ENCODE peak calls at places on chromosomes 12 and 14, in nine cellular contexts. One of them, this sample, is unnamed. For H3K36me3, the result is how much of the 10 kb centered on the place peaks cover.

GRCh38 chr12:5499566-5500325 is 67.8 kb downstream of the NTF3 start:
- DNase-seq in body of pancreas: no peak
- DNase-seq in CD8-positive, alpha-beta memory T cell: no peak
- DNase-seq in gastrocnemius medialis: no peak
- DNase-seq in vagina: no peak
- DNase-seq in Peyer's patch: peak
- DNase-seq in MM.1S: no peak
- DNase-seq in colonic mucosa: peak
- DNase-seq in cardiac muscle cell: no peak
- DNase-seq in this sample: peak

GRCh38 chr12:9041321-9041720 is 52.0 kb downstream of the KLRG1 start:
- DNase-seq in vagina: no peak
- DNase-seq in Peyer's patch: no peak
- DNase-seq in colonic mucosa: no peak
- DNase-seq in body of pancreas: no peak
- DNase-seq in gastrocnemius medialis: peak
- DNase-seq in cardiac muscle cell: no peak
- DNase-seq in CD8-positive, alpha-beta memory T cell: no peak
- DNase-seq in MM.1S: no peak
- DNase-seq in this sample: no peak

GRCh38 chr12:49345048-49345839 is 1.4 kb upstream of the DNAJC22 start:
- DNase-seq in cardiac muscle cell: peak
- DNase-seq in colonic mucosa: no peak
- DNase-seq in vagina: no peak
- DNase-seq in gastrocnemius medialis: no peak
- DNase-seq in Peyer's patch: no peak
- DNase-seq in body of pancreas: peak
- DNase-seq in MM.1S: no peak
- DNase-seq in CD8-positive, alpha-beta memory T cell: no peak
- DNase-seq in this sample: no peak

GRCh38 chr12:32302218-32302826 is 97.0 kb upstream of the FGD4 start:
- DNase-seq in cardiac muscle cell: peak
- DNase-seq in body of pancreas: no peak
- DNase-seq in gastrocnemius medialis: no peak
- DNase-seq in MM.1S: peak
- DNase-seq in Peyer's patch: peak
- DNase-seq in colonic mucosa: no peak
- DNase-seq in CD8-positive, alpha-beta memory T cell: peak
- DNase-seq in vagina: no peak
- DNase-seq in this sample: no peak

GRCh38 chr12:128675576-128675975 is 148.2 kb downstream of the SLC15A4 start:
- DNase-seq in gastrocnemius medialis: no peak
- DNase-seq in cardiac muscle cell: no peak
- DNase-seq in colonic mucosa: no peak
- DNase-seq in MM.1S: no peak
- DNase-seq in CD8-positive, alpha-beta memory T cell: no peak
- DNase-seq in Peyer's patch: no peak
- DNase-seq in body of pancreas: no peak
- DNase-seq in vagina: no peak
- DNase-seq in this sample: no peak

GRCh38 chr12:15684896-15685658 is 104.1 kb downstream of the EPS8 start:
- DNase-seq in vagina: no peak
- DNase-seq in body of pancreas: no peak
- DNase-seq in gastrocnemius medialis: no peak
- DNase-seq in colonic mucosa: no peak
- DNase-seq in cardiac muscle cell: no peak
- DNase-seq in MM.1S: no peak
- DNase-seq in Peyer's patch: no peak
- DNase-seq in CD8-positive, alpha-beta memory T cell: no peak
- DNase-seq in this sample: no peak

GRCh38 chr12:96399919-96400630 is at the start of gene CDK17:
- DNase-seq in cardiac muscle cell: peak
- DNase-seq in vagina: no peak
- DNase-seq in Peyer's patch: peak
- DNase-seq in MM.1S: peak
- DNase-seq in CD8-positive, alpha-beta memory T cell: peak
- DNase-seq in body of pancreas: peak
- DNase-seq in gastrocnemius medialis: peak
- DNase-seq in colonic mucosa: peak
- DNase-seq in this sample: peak

GRCh38 chr14:44941591-44941990 is 20.2 kb downstream of the KLHL28 start:
- DNase-seq in MM.1S: no peak
- DNase-seq in gastrocnemius medialis: no peak
- DNase-seq in CD8-positive, alpha-beta memory T cell: no peak
- DNase-seq in colonic mucosa: no peak
- DNase-seq in vagina: no peak
- DNase-seq in cardiac muscle cell: no peak
- DNase-seq in body of pancreas: no peak
- DNase-seq in Peyer's patch: no peak
- DNase-seq in this sample: no peak

GRCh38 chr12:114045333-114045732 is 79.2 kb upstream of the RBM19 start:
- DNase-seq in Peyer's patch: no peak
- DNase-seq in MM.1S: no peak
- DNase-seq in vagina: no peak
- DNase-seq in CD8-positive, alpha-beta memory T cell: no peak
- DNase-seq in gastrocnemius medialis: no peak
- DNase-seq in body of pancreas: no peak
- DNase-seq in colonic mucosa: no peak
- DNase-seq in cardiac muscle cell: no peak
- DNase-seq in this sample: no peak

GRCh38 chr12:109764776-109765492 is 51.3 kb downstream of the FAM222A start:
- DNase-seq in CD8-positive, alpha-beta memory T cell: no peak
- DNase-seq in cardiac muscle cell: no peak
- DNase-seq in Peyer's patch: peak
- DNase-seq in colonic mucosa: no peak
- DNase-seq in MM.1S: no peak
- DNase-seq in gastrocnemius medialis: no peak
- DNase-seq in body of pancreas: peak
- DNase-seq in vagina: peak
- DNase-seq in this sample: peak

GRCh38 chr12:92337128-92337527 is 191.5 kb upstream of the BTG1 start:
- DNase-seq in cardiac muscle cell: no peak
- DNase-seq in MM.1S: no peak
- DNase-seq in vagina: no peak
- DNase-seq in gastrocnemius medialis: no peak
- DNase-seq in colonic mucosa: no peak
- DNase-seq in Peyer's patch: no peak
- DNase-seq in CD8-positive, alpha-beta memory T cell: no peak
- DNase-seq in body of pancreas: no peak
- DNase-seq in this sample: no peak

GRCh38 chr12:111730420-111730819 is 36.3 kb upstream of the ALDH2 start:
- DNase-seq in cardiac muscle cell: no peak
- DNase-seq in body of pancreas: no peak
- DNase-seq in Peyer's patch: no peak
- DNase-seq in colonic mucosa: no peak
- DNase-seq in CD8-positive, alpha-beta memory T cell: no peak
- DNase-seq in vagina: no peak
- DNase-seq in gastrocnemius medialis: no peak
- DNase-seq in MM.1S: no peak
- DNase-seq in this sample: no peak

GRCh38 chr12:65894624-65895023 is 70.3 kb downstream of the HMGA2 start:
- DNase-seq in CD8-positive, alpha-beta memory T cell: no peak
- DNase-seq in Peyer's patch: no peak
- DNase-seq in gastrocnemius medialis: no peak
- DNase-seq in cardiac muscle cell: no peak
- DNase-seq in colonic mucosa: no peak
- DNase-seq in vagina: no peak
- DNase-seq in body of pancreas: no peak
- DNase-seq in MM.1S: no peak
- DNase-seq in this sample: no peak

GRCh38 chr12:6376079-6376941 is 947 bp upstream of the SCNN1A start:
- DNase-seq in CD8-positive, alpha-beta memory T cell: no peak
- DNase-seq in cardiac muscle cell: peak
- DNase-seq in Peyer's patch: peak
- DNase-seq in colonic mucosa: peak
- DNase-seq in vagina: no peak
- DNase-seq in MM.1S: no peak
- DNase-seq in gastrocnemius medialis: no peak
- DNase-seq in body of pancreas: peak
- DNase-seq in this sample: no peak

GRCh38 chr12:68367903-68368302 is 35.7 kb upstream of the MDM1 start:
- DNase-seq in Peyer's patch: no peak
- DNase-seq in CD8-positive, alpha-beta memory T cell: peak
- DNase-seq in MM.1S: no peak
- DNase-seq in gastrocnemius medialis: no peak
- DNase-seq in vagina: no peak
- DNase-seq in cardiac muscle cell: no peak
- DNase-seq in body of pancreas: no peak
- DNase-seq in colonic mucosa: no peak
- DNase-seq in this sample: no peak

GRCh38 chr14:58239259-58240210 is 5.1 kb upstream of the PSMA3 start:
- DNase-seq in body of pancreas: peak
- DNase-seq in cardiac muscle cell: peak
- DNase-seq in colonic mucosa: peak
- DNase-seq in MM.1S: peak
- DNase-seq in vagina: no peak
- DNase-seq in CD8-positive, alpha-beta memory T cell: peak
- DNase-seq in Peyer's patch: peak
- DNase-seq in gastrocnemius medialis: peak
- DNase-seq in this sample: peak

GRCh38 chr12:98743362-98743953 is 98.4 kb downstream of the APAF1 start:
- DNase-seq in gastrocnemius medialis: no peak
- DNase-seq in colonic mucosa: no peak
- DNase-seq in vagina: no peak
- DNase-seq in MM.1S: no peak
- DNase-seq in Peyer's patch: no peak
- DNase-seq in CD8-positive, alpha-beta memory T cell: no peak
- DNase-seq in body of pancreas: peak
- DNase-seq in cardiac muscle cell: peak
- DNase-seq in this sample: no peak

GRCh38 chr12:122726056-122726558 is 4.5 kb downstream of the HCAR1 start:
- DNase-seq in vagina: no peak
- DNase-seq in Peyer's patch: peak
- DNase-seq in gastrocnemius medialis: no peak
- DNase-seq in cardiac muscle cell: no peak
- DNase-seq in colonic mucosa: no peak
- DNase-seq in MM.1S: no peak
- DNase-seq in CD8-positive, alpha-beta memory T cell: no peak
- DNase-seq in body of pancreas: no peak
- DNase-seq in this sample: no peak

GRCh38 chr14:99752486-99753121 is 40.6 kb upstream of the EML1 start:
- DNase-seq in cardiac muscle cell: no peak
- DNase-seq in gastrocnemius medialis: no peak
- DNase-seq in Peyer's patch: no peak
- DNase-seq in body of pancreas: no peak
- DNase-seq in CD8-positive, alpha-beta memory T cell: no peak
- DNase-seq in colonic mucosa: no peak
- DNase-seq in vagina: no peak
- DNase-seq in MM.1S: no peak
- DNase-seq in this sample: no peak

GRCh38 chr12:49823350-49823749 is 4.9 kb downstream of the NCKAP5L start:
- DNase-seq in Peyer's patch: no peak
- DNase-seq in vagina: no peak
- DNase-seq in colonic mucosa: no peak
- DNase-seq in CD8-positive, alpha-beta memory T cell: no peak
- DNase-seq in gastrocnemius medialis: no peak
- DNase-seq in cardiac muscle cell: no peak
- DNase-seq in body of pancreas: no peak
- DNase-seq in MM.1S: no peak
- DNase-seq in this sample: no peak

GRCh38 chr12:24909667-24910066 is 39.2 kb downstream of the BCAT1 start:
- DNase-seq in Peyer's patch: peak
- DNase-seq in body of pancreas: peak
- DNase-seq in CD8-positive, alpha-beta memory T cell: no peak
- DNase-seq in vagina: no peak
- DNase-seq in colonic mucosa: peak
- DNase-seq in MM.1S: no peak
- DNase-seq in cardiac muscle cell: no peak
- DNase-seq in gastrocnemius medialis: no peak
- DNase-seq in this sample: peak

GRCh38 chr14:50736932-50737419 is 68.9 kb upstream of the SAV1 start:
- DNase-seq in cardiac muscle cell: no peak
- DNase-seq in colonic mucosa: no peak
- DNase-seq in gastrocnemius medialis: no peak
- DNase-seq in Peyer's patch: no peak
- DNase-seq in vagina: no peak
- DNase-seq in body of pancreas: no peak
- DNase-seq in MM.1S: no peak
- DNase-seq in CD8-positive, alpha-beta memory T cell: no peak
- DNase-seq in this sample: no peak

GRCh38 chr12:57418255-57418654 is 12.6 kb downstream of the R3HDM2 start:
- DNase-seq in Peyer's patch: no peak
- DNase-seq in gastrocnemius medialis: no peak
- DNase-seq in cardiac muscle cell: no peak
- DNase-seq in vagina: no peak
- DNase-seq in body of pancreas: peak
- DNase-seq in colonic mucosa: no peak
- DNase-seq in MM.1S: no peak
- DNase-seq in CD8-positive, alpha-beta memory T cell: no peak
- DNase-seq in this sample: no peak
- H3K36me3 ChIP-seq in Peyer's patch: under half
- H3K36me3 ChIP-seq in gastrocnemius medialis: under half
- H3K36me3 ChIP-seq in cardiac muscle cell: under half
- H3K36me3 ChIP-seq in vagina: under half
- H3K36me3 ChIP-seq in body of pancreas: under half
- H3K36me3 ChIP-seq in colonic mucosa: under half
- H3K36me3 ChIP-seq in MM.1S: under half
- H3K36me3 ChIP-seq in CD8-positive, alpha-beta memory T cell: under half
- H3K36me3 ChIP-seq in this sample: under half

GRCh38 chr14:24156840-24157239 is 4.2 kb upstream of the IRF9 start:
- DNase-seq in CD8-positive, alpha-beta memory T cell: no peak
- DNase-seq in colonic mucosa: no peak
- DNase-seq in vagina: no peak
- DNase-seq in gastrocnemius medialis: no peak
- DNase-seq in body of pancreas: no peak
- DNase-seq in cardiac muscle cell: no peak
- DNase-seq in Peyer's patch: no peak
- DNase-seq in MM.1S: no peak
- DNase-seq in this sample: no peak
- H3K36me3 ChIP-seq in CD8-positive, alpha-beta memory T cell: under half
- H3K36me3 ChIP-seq in colonic mucosa: under half
- H3K36me3 ChIP-seq in vagina: under half
- H3K36me3 ChIP-seq in gastrocnemius medialis: half or more
- H3K36me3 ChIP-seq in body of pancreas: under half
- H3K36me3 ChIP-seq in cardiac muscle cell: under half
- H3K36me3 ChIP-seq in Peyer's patch: under half
- H3K36me3 ChIP-seq in MM.1S: under half
- H3K36me3 ChIP-seq in this sample: half or more

GRCh38 chr14:64746298-64747250 is 42.4 kb downstream of the PLEKHG3 start:
- DNase-seq in colonic mucosa: no peak
- DNase-seq in Peyer's patch: no peak
- DNase-seq in CD8-positive, alpha-beta memory T cell: no peak
- DNase-seq in cardiac muscle cell: no peak
- DNase-seq in vagina: no peak
- DNase-seq in gastrocnemius medialis: no peak
- DNase-seq in body of pancreas: no peak
- DNase-seq in MM.1S: no peak
- DNase-seq in this sample: no peak
- H3K36me3 ChIP-seq in colonic mucosa: under half
- H3K36me3 ChIP-seq in Peyer's patch: under half
- H3K36me3 ChIP-seq in CD8-positive, alpha-beta memory T cell: under half
- H3K36me3 ChIP-seq in cardiac muscle cell: under half
- H3K36me3 ChIP-seq in vagina: under half
- H3K36me3 ChIP-seq in gastrocnemius medialis: under half
- H3K36me3 ChIP-seq in body of pancreas: under half
- H3K36me3 ChIP-seq in MM.1S: under half
- H3K36me3 ChIP-seq in this sample: half or more

DNA sequence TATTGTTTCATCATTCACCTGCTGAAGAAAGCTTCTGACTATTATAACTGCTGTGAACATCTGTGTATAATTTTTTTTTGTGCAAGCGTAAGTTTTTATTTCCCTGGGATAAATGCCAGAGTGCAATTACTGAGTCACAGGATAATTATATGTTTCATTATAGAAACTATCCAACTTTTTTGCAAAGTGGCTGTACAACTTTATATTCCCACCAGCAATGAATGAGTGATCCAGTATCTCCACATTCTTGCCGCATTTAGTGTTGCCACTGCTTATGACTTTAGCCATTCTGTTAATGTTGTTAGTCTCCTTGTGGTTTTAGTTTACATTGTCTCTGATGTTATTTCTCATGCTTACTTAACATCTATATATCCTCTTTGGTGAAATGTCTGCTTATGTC is 88.1 kb upstream of the CCDC175 start:
- DNase-seq in colonic mucosa: no peak
- DNase-seq in cardiac muscle cell: no peak
- DNase-seq in vagina: no peak
- DNase-seq in CD8-positive, alpha-beta memory T cell: no peak
- DNase-seq in MM.1S: no peak
- DNase-seq in gastrocnemius medialis: no peak
- DNase-seq in Peyer's patch: no peak
- DNase-seq in body of pancreas: no peak
- DNase-seq in this sample: no peak
- H3K36me3 ChIP-seq in colonic mucosa: under half
- H3K36me3 ChIP-seq in cardiac muscle cell: under half
- H3K36me3 ChIP-seq in vagina: under half
- H3K36me3 ChIP-seq in CD8-positive, alpha-beta memory T cell: under half
- H3K36me3 ChIP-seq in MM.1S: under half
- H3K36me3 ChIP-seq in gastrocnemius medialis: under half
- H3K36me3 ChIP-seq in Peyer's patch: under half
- H3K36me3 ChIP-seq in body of pancreas: under half
- H3K36me3 ChIP-seq in this sample: under half

This sample was measured in suprapubic skin.